ENCODE peak calls at places on chromosomes 11 and 22, in eight cellular contexts. O is activated CD4-positive, CD25-positive, alpha-beta regulatory T cell; D is iris pigment epithelial cell; F is NCI-H774; A is T-helper 9 cell; M is left ventricle myocardium superior; L is stromal cell of bone marrow; Y is NAMALWA. K is an unnamed sample.

GRCh38 chr22:48310740-48311139 is 1516.9 kb downstream of the BRD1 start:
- DNase-seq in O (no peak), D (no peak), F (no peak), A (no peak), M (no peak), L (no peak), Y (no peak), K (no peak)

GRCh38 chr11:74749965-74750296 is 1.3 kb downstream of the RNF169 start:
- DNase-seq in O (no peak), D (no peak), F (no peak), A (no peak), M (no peak), L (no peak), Y (peak), K (no peak)

GRCh38 chr22:27723708-27724107 is 77.8 kb downstream of the MN1 start:
- DNase-seq in O (no peak), D (no peak), F (no peak), A (no peak), M (no peak), L (no peak), Y (no peak), K (no peak)

GRCh38 chr11:27022659-27023251 is 17.9 kb upstream of the BBOX1 start:
- DNase-seq in O (no peak), D (no peak), F (no peak), A (no peak), M (no peak), L (no peak), Y (no peak), K (no peak)

GRCh38 chr11:96338910-96339703 is 3.9 kb downstream of the MAML2 start:
- DNase-seq in O (no peak), D (peak), F (no peak), A (no peak), M (peak), L (no peak), Y (peak), K (peak)

GRCh38 chr11:27485930-27486773 is 13.6 kb upstream of the LGR4 start:
- DNase-seq in O (no peak), D (peak), F (peak), A (peak), M (no peak), L (no peak), Y (peak), K (peak)

GRCh38 chr11:65636108-65636809 is 1.6 kb upstream of the SIPA1 start:
- DNase-seq in O (no peak), D (no peak), F (no peak), A (no peak), M (no peak), L (no peak), Y (no peak), K (no peak)

GRCh38 chr11:66956689-66957290 is 1.4 kb downstream of the PC start:
- DNase-seq in O (no peak), D (peak), F (no peak), A (no peak), M (no peak), L (no peak), Y (peak), K (peak)

GRCh38 chr11:97092823-97093222 is 703.0 kb downstream of the JRKL start:
- DNase-seq in O (no peak), D (no peak), F (no peak), A (no peak), M (no peak), L (no peak), Y (no peak), K (no peak)

GRCh38 chr11:11814614-11815452 is 26.9 kb upstream of the USP47 start:
- DNase-seq in O (no peak), D (no peak), F (no peak), A (no peak), M (no peak), L (no peak), Y (no peak), K (no peak)

GRCh38 chr11:118126082-118126838 is 26.4 kb downstream of the SCN4B start:
- DNase-seq in O (no peak), D (no peak), F (no peak), A (no peak), M (no peak), L (no peak), Y (peak), K (no peak)

GRCh38 chr22:45859231-45860161 is 117.5 kb downstream of the WNT7B start:
- DNase-seq in O (no peak), D (peak), F (no peak), A (no peak), M (no peak), L (no peak), Y (no peak), K (no peak)

GRCh38 chr22:49368221-49368975 is 459.3 kb downstream of the BRD1 start:
- DNase-seq in O (no peak), D (no peak), F (no peak), A (no peak), M (no peak), L (no peak), Y (no peak), K (no peak)

GRCh38 chr11:122741613-122742012 is 86.1 kb downstream of the UBASH3B start:
- DNase-seq in O (no peak), D (peak), F (no peak), A (no peak), M (peak), L (peak), Y (no peak), K (peak)

GRCh38 chr11:125062931-125063428 is at the start of gene SLC37A2:
- DNase-seq in O (no peak), D (peak), F (no peak), A (no peak), M (peak), L (no peak), Y (no peak), K (peak)

GRCh38 chr11:13983081-13983751 is 20.7 kb downstream of the SPON1 start:
- DNase-seq in O (no peak), D (no peak), F (no peak), A (no peak), M (no peak), L (no peak), Y (no peak), K (peak)

GRCh38 chr22:19775496-19776325 is 15.1 kb downstream of the TBX1 start:
- DNase-seq in O (no peak), D (no peak), F (no peak), A (no peak), M (peak), L (no peak), Y (no peak), K (no peak)

GRCh38 chr22:27480487-27480886 is 321.1 kb downstream of the MN1 start:
- DNase-seq in O (no peak), D (no peak), F (no peak), A (no peak), M (no peak), L (no peak), Y (no peak), K (peak)

GRCh38 chr11:29343465-29344333 is 673.1 kb downstream of the KCNA4 start:
- DNase-seq in O (no peak), D (peak), F (peak), A (no peak), M (peak), L (no peak), Y (peak), K (peak)

GRCh38 chr11:83827940-83828554 is 541.9 kb upstream of the CCDC90B start:
- DNase-seq in O (no peak), D (peak), F (peak), A (no peak), M (no peak), L (peak), Y (peak), K (peak)